ENCODE peak calls at places on chromosomes 11 and 22, in ten cellular contexts. Z is fibroblast of lung, O is kidney, L is uterus, Y is psoas muscle, V is gastrocnemius medialis, I is neural progenitor cell, D is astrocyte of the spinal cord, E is lower leg skin, H is NB4. R is an unnamed sample.

GRCh38 chr11:68471360-68472340 is 11.1 kb downstream of the PPP6R3 start:
- DNase-seq in Z (no peak), O (peak), L (no peak), Y (no peak), V (no peak), I (no peak), D (peak), E (no peak), H (peak), R (peak)

GRCh38 chr11:108220721-108221346 is 1.6 kb downstream of the NPAT start:
- DNase-seq in Z (peak), O (no peak), L (no peak), Y (no peak), V (no peak), I (no peak), D (no peak), E (no peak), H (peak), R (peak)

GRCh38 chr22:30267382-30268302 is 991 bp upstream of the OSM start:
- DNase-seq in Z (no peak), O (peak), L (no peak), Y (no peak), V (no peak), I (no peak), D (no peak), E (no peak), H (peak), R (no peak)

GRCh38 chr22:46815559-46815895 is 53.1 kb downstream of the TBC1D22A start:
- DNase-seq in Z (no peak), O (no peak), L (no peak), Y (no peak), V (no peak), I (no peak), D (no peak), E (no peak), H (no peak), R (no peak)

GRCh38 chr11:105960252-105961245 is 61.5 kb downstream of the MSANTD4 start:
- DNase-seq in Z (no peak), O (peak), L (no peak), Y (no peak), V (no peak), I (peak), D (no peak), E (no peak), H (no peak), R (no peak)

GRCh38 chr11:19853901-19854300 is 141.3 kb downstream of the NAV2 start:
- DNase-seq in Z (peak), O (no peak), L (no peak), Y (no peak), V (no peak), I (no peak), D (peak), E (no peak), H (no peak), R (no peak)

GRCh38 chr11:65479184-65480145 is 19.4 kb upstream of the MALAT1 start:
- DNase-seq in Z (peak), O (peak), L (peak), Y (peak), V (peak), I (peak), D (peak), E (peak), H (peak), R (no peak)

GRCh38 chr11:113106507-113106906 is 145.3 kb downstream of the NCAM1 start:
- DNase-seq in Z (peak), O (no peak), L (no peak), Y (no peak), V (no peak), I (no peak), D (peak), E (no peak), H (no peak), R (no peak)

GRCh38 chr22:38504731-38505594 is 1.1 kb downstream of the DDX17 start:
- DNase-seq in Z (peak), O (peak), L (peak), Y (peak), V (peak), I (peak), D (no peak), E (peak), H (peak), R (peak)

GRCh38 chr11:72771507-72771906 is 19.3 kb upstream of the ARAP1 start:
- DNase-seq in Z (peak), O (no peak), L (no peak), Y (no peak), V (no peak), I (no peak), D (peak), E (no peak), H (no peak), R (no peak)

GRCh38 chr11:19905280-19905853 is 192.7 kb downstream of the NAV2 start:
- DNase-seq in Z (peak), O (no peak), L (no peak), Y (no peak), V (no peak), I (peak), D (peak), E (no peak), H (peak), R (no peak)

GRCh38 chr11:67302571-67303131 is 679 bp upstream of the SSH3 start:
- DNase-seq in Z (peak), O (peak), L (peak), Y (peak), V (no peak), I (peak), D (peak), E (peak), H (peak), R (no peak)

GRCh38 chr11:15819679-15820286 is 536.6 kb downstream of the SOX6 start:
- DNase-seq in Z (peak), O (peak), L (no peak), Y (peak), V (peak), I (peak), D (peak), E (peak), H (peak), R (peak)

GRCh38 chr11:113014731-113015455 is 53.7 kb downstream of the NCAM1 start:
- DNase-seq in Z (peak), O (no peak), L (peak), Y (peak), V (peak), I (no peak), D (no peak), E (no peak), H (peak), R (peak)

GRCh38 chr11:70467196-70468085 is 69.1 kb downstream of the CTTN start:
- DNase-seq in Z (peak), O (no peak), L (peak), Y (peak), V (peak), I (peak), D (peak), E (no peak), H (peak), R (peak)

GRCh38 chr11:67468509-67468834 is 579 bp downstream of the TMEM134 start:
- DNase-seq in Z (no peak), O (no peak), L (no peak), Y (no peak), V (no peak), I (peak), D (peak), E (no peak), H (no peak), R (no peak)

GRCh38 chr11:32231909-32232493 is 141.1 kb downstream of the RCN1 start:
- DNase-seq in Z (peak), O (no peak), L (no peak), Y (no peak), V (no peak), I (peak), D (peak), E (no peak), H (peak), R (peak)

GRCh38 chr11:10679644-10680043 is 13.9 kb downstream of the IRAG1 start:
- DNase-seq in Z (no peak), O (no peak), L (no peak), Y (no peak), V (no peak), I (no peak), D (no peak), E (no peak), H (no peak), R (no peak)
- TF ChIP-seq CTCF in Z (no peak), O (no peak), L (no peak), Y (no peak), V (no peak), I (no peak), D (no peak), E (no peak), H (no peak), R (no peak)

DNA sequence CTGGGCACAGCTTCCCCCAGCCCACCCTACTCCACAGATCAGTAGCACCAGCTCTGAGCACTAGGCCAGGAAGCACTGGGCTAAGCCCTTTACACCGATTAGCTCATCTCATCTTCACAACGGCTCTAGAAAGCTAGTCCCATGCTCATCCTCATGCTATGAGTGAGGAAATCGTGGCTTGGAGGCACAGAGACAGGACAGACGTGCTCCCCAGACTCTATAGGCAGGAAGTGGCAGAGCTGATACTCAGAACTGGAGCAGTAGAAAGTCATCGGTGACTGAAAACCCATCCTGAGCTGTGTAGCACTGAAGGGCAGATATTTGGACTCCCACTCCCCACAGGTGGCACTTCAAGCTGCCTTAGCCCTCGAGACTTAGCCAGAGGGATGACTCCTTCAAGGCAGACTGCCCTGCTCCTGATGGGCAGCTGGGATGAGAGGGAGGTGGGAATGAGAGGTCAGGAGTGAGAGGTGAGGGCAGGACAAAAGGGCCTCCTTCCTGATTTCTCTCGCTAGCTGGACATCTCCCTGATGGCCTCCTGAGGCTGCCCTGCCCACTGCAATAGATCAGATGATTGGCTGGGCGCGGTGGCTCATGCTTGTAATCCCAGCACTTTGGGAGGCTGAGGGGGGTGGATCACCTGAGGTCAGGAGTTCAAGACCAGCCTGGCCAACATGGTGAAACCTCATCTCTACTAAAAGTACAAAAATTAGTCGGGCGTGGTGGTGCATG is 9.7 kb downstream of the CD5 start:
- DNase-seq in Z (no peak), O (no peak), L (no peak), Y (no peak), V (no peak), I (no peak), D (no peak), E (no peak), H (no peak), R (peak)
- H3K4me3 ChIP-seq in Z (no peak), O (no peak), L (no peak), Y (no peak), V (no peak), I (no peak), D (no peak), E (no peak), H (no peak), R (no peak)

GRCh38 chr22:22348127-22348814 is 103.7 kb downstream of the VPREB1 start:
- DNase-seq in Z (no peak), O (no peak), L (no peak), Y (no peak), V (no peak), I (peak), D (no peak), E (no peak), H (peak), R (peak)
- TF ChIP-seq CTCF in Z (no peak), O (no peak), L (no peak), Y (no peak), V (no peak), I (peak), D (peak), E (no peak), H (peak), R (peak)

GRCh38 chr11:3949132-3949531 is 93.7 kb downstream of the STIM1 start:
- DNase-seq in Z (no peak), O (no peak), L (no peak), Y (no peak), V (peak), I (no peak), D (no peak), E (no peak), H (peak), R (peak)
- H3K4me3 ChIP-seq in Z (no peak), O (no peak), L (no peak), Y (peak), V (peak), I (no peak), D (no peak), E (no peak), H (no peak), R (no peak)

GRCh38 chr11:100581318-100581717 is 105.8 kb upstream of the ARHGAP42 start:
- DNase-seq in Z (no peak), O (no peak), L (no peak), Y (peak), V (peak), I (no peak), D (peak), E (peak), H (peak), R (no peak)

GRCh38 chr11:100573911-100574513 is 113.1 kb upstream of the ARHGAP42 start:
- DNase-seq in Z (no peak), O (no peak), L (no peak), Y (no peak), V (no peak), I (no peak), D (no peak), E (no peak), H (no peak), R (no peak)

GRCh38 chr11:100578966-100579365 is 108.1 kb upstream of the ARHGAP42 start:
- DNase-seq in Z (peak), O (no peak), L (no peak), Y (no peak), V (no peak), I (no peak), D (peak), E (no peak), H (no peak), R (no peak)

GRCh38 chr11:100574894-100575769 is 112.0 kb upstream of the ARHGAP42 start:
- DNase-seq in Z (peak), O (no peak), L (no peak), Y (no peak), V (no peak), I (no peak), D (peak), E (no peak), H (peak), R (no peak)

GRCh38 chr11:100576044-100577021 is 110.8 kb upstream of the ARHGAP42 start:
- DNase-seq in Z (peak), O (no peak), L (peak), Y (no peak), V (peak), I (peak), D (peak), E (no peak), H (peak), R (peak)
- TF ChIP-seq CTCF in Z (peak), O (peak), L (peak), Y (peak), V (peak), I (peak), D (peak), E (no peak), H (peak), R (peak)

DNA sequence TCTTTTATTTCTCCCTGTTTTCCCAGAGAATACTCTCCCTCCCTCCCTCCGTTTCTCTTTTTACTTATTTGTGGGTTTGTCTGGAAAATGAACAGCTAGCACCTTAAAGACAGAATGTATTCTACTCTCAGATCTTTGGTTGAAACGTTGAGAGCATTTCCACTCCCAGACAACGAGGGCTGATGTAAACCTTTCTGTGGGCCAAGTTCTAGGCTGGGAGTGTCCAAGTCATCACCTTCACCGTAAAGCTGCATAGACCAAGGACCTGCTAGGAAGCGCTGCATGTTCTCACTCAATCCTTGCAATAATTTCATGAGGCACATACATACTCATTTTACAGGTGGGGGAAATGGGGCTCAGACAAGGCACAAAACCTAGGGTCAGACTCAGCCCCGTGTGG is 32.4 kb downstream of the MYH9 start:
- DNase-seq in Z (no peak), O (no peak), L (no peak), Y (no peak), V (no peak), I (no peak), D (no peak), E (no peak), H (peak), R (peak)
- H3K4me3 ChIP-seq in Z (peak), O (no peak), L (peak), Y (peak), V (peak), I (no peak), D (no peak), E (no peak), H (no peak), R (peak)